ENCODE peak calls at places on chromosomes 16 and 17, in ten cellular contexts. K is PC-9, A is colonic mucosa, W is GM12864, I is nephron progenitor cell, U is cardiac fibroblast, O is adrenal gland, Q is GM12865, T is tibial nerve, Z is body of pancreas. R is an unnamed sample.

GRCh38 chr17:4476512-4477070 is 22.1 kb upstream of the SPNS2 start:
- DNase-seq in K (peak; percentile 92), A (peak; percentile 74), W (no peak), I (no peak), U (no peak), O (no peak), Q (no peak), T (no peak), Z (peak; percentile 81), R (no peak)

GRCh38 chr17:1137465-1137894 is 42.3 kb downstream of the ABR start:
- DNase-seq in K (no peak), A (peak; percentile 80), W (peak; percentile 57), I (no peak), U (no peak), O (no peak), Q (no peak), T (no peak), Z (no peak), R (no peak)

GRCh38 chr17:7346761-7347614 is 5.0 kb upstream of the KCTD11 start:
- DNase-seq in K (no peak), A (no peak), W (no peak), I (no peak), U (no peak), O (no peak), Q (no peak), T (no peak), Z (peak; percentile 13), R (no peak)

GRCh38 chr16:58815188-58815888 is 81.2 kb upstream of the GOT2 start:
- DNase-seq in K (no peak), A (no peak), W (no peak), I (no peak), U (no peak), O (no peak), Q (no peak), T (no peak), Z (no peak), R (no peak)

GRCh38 chr16:64475627-64476351 is 646.1 kb downstream of the CDH11 start:
- DNase-seq in K (no peak), A (no peak), W (no peak), I (no peak), U (peak; percentile 59), O (no peak), Q (no peak), T (no peak), Z (no peak), R (no peak)

GRCh38 chr16:29809850-29810698 is 1.9 kb upstream of the PRRT2 start:
- DNase-seq in K (no peak), A (no peak), W (no peak), I (peak; percentile 50), U (no peak), O (peak; percentile 49), Q (no peak), T (no peak), Z (no peak), R (peak; percentile 85)

GRCh38 chr17:71117461-71117860 is 948.1 kb downstream of the KCNJ2 start:
- DNase-seq in K (no peak), A (no peak), W (no peak), I (no peak), U (no peak), O (no peak), Q (no peak), T (no peak), Z (no peak), R (no peak)

GRCh38 chr16:679808-680624 is at the start of gene STUB1:
- DNase-seq in K (peak; percentile 60), A (peak; percentile 90), W (peak; percentile 34), I (peak; percentile 98), U (peak; percentile 90), O (peak; percentile 91), Q (peak; percentile 91), T (peak; percentile 74), Z (peak; percentile 86), R (peak; percentile 81)

GRCh38 chr16:14497245-14498082 is 132.6 kb downstream of the PARN start:
- DNase-seq in K (no peak), A (no peak), W (no peak), I (no peak), U (no peak), O (no peak), Q (peak; percentile 38), T (no peak), Z (peak; percentile 40), R (no peak)

GRCh38 chr17:36117505-36118382 is 14.1 kb downstream of the CCL4 start:
- DNase-seq in K (no peak), A (no peak), W (peak; percentile 43), I (no peak), U (no peak), O (no peak), Q (peak; percentile 52), T (no peak), Z (no peak), R (peak; percentile 8)

GRCh38 chr17:76578376-76578775 is 7.3 kb downstream of the ST6GALNAC2 start:
- DNase-seq in K (no peak), A (peak; percentile 34), W (no peak), I (no peak), U (no peak), O (no peak), Q (no peak), T (no peak), Z (no peak), R (no peak)

DNA sequence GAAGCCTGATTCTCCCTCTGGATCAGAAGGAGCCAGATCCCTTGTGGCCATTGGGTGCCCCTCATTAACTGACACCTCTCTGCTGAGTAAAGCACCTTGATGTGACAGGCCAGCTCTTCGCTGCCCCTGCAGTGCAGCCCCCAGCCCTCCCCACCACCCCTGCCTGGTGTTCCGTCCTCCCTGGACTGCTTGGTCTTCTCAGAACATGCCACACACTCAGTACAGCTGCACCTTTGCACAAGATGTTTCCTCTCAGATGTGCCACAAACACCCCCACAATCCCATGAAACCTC is 20.2 kb downstream of the GOSR2 start:
- DNase-seq in K (no peak), A (no peak), W (no peak), I (no peak), U (no peak), O (no peak), Q (no peak), T (no peak), Z (no peak), R (no peak)
- TF ChIP-seq CTCF in K (no peak), A (no peak), W (no peak), I (no peak), U (no peak), O (no peak), Q (no peak), T (no peak), Z (no peak), R (no peak)

DNA sequence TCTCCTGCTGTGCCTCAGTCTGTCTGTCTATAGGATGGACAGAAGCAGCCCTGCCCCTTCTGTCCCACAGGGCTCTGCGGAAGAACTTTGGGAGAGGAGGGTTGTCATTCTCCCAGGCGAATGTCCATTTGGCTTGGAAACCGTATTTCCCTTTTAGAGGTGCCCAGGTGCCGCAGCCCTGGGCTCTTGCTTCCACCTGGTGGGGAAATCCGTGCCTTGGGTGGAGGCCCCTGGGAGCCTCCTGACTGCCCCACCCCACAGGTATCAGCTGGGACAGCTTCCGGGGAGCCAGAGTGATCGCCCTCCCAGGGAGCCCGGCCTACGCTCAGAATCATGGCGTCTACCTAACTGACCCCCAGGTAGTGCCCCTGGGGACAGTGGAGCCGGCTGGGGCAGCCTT is 12.7 kb downstream of the FCSK start:
- DNase-seq in K (no peak), A (no peak), W (no peak), I (no peak), U (no peak), O (no peak), Q (no peak), T (no peak), Z (no peak), R (no peak)
- TF ChIP-seq CTCF in K (no peak), A (no peak), W (no peak), I (no peak), U (no peak), O (no peak), Q (no peak), T (no peak), Z (no peak), R (no peak)

GRCh38 chr17:50806141-50806643 is 29.2 kb upstream of the WFIKKN2 start:
- DNase-seq in K (no peak), A (peak; percentile 31), W (no peak), I (no peak), U (peak; percentile 73), O (no peak), Q (no peak), T (no peak), Z (peak; percentile 73), R (no peak)
- TF ChIP-seq CTCF in K (no peak), A (no peak), W (peak; percentile 16), I (no peak), U (peak; percentile 42), O (no peak), Q (no peak), T (no peak), Z (no peak), R (peak; percentile 34)

GRCh38 chr16:72991645-72992044 is 56.3 kb downstream of the ZFHX3 start:
- DNase-seq in K (no peak), A (no peak), W (no peak), I (no peak), U (no peak), O (no peak), Q (no peak), T (no peak), Z (no peak), R (no peak)

GRCh38 chr16:72997141-72997542 is 50.8 kb downstream of the ZFHX3 start:
- DNase-seq in K (peak; percentile 99), A (peak; percentile 33), W (no peak), I (no peak), U (peak; percentile 73), O (no peak), Q (no peak), T (no peak), Z (peak; percentile 51), R (peak; percentile 96)

GRCh38 chr16:72996291-72997062 is 51.5 kb downstream of the ZFHX3 start:
- DNase-seq in K (peak; percentile 97), A (peak; percentile 49), W (no peak), I (no peak), U (no peak), O (no peak), Q (no peak), T (no peak), Z (peak; percentile 65), R (peak; percentile 45)

GRCh38 chr16:72992142-72992601 is 55.8 kb downstream of the ZFHX3 start:
- DNase-seq in K (no peak), A (no peak), W (no peak), I (peak; percentile 54), U (no peak), O (no peak), Q (no peak), T (no peak), Z (no peak), R (peak; percentile 67)

DNA sequence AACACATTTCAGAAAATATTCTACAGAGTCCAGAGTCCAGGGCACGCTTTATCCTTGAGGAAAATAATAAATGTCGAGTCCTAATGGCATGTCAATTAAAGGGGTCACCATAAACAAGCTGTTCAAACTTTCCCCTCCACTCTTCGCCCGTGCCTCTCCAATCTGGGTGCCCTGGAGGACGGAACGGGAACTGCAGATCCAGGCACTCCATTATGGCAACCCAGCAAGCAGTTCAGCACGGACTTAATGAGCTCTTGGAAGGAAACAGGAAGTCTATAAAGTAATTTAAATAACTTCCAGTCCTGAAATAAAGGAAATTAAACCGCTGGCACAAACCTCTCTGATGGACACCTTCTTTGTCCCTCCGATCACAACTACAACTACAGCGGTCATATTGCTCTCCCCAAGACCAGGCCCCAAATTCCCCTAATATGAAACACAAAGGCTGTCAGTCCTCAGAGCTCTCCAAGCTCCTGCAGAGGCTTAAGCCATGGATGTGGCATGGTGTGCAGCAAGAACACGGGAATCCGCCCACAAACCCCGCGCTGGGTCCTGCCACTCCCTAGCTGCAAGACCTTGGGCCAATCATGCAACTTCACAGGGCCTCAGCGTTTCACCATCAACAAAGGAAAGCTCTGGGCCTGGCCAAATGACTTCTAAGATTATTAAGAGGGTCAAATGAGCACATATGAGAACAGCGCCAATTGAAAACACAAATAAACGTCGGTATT is 52.6 kb downstream of the ZFHX3 start:
- DNase-seq in K (no peak), A (peak; percentile 43), W (no peak), I (peak; percentile 57), U (no peak), O (no peak), Q (peak; percentile 19), T (no peak), Z (no peak), R (peak; percentile 63)
- TF ChIP-seq CTCF in K (peak; percentile 68), A (no peak), W (peak; percentile 66), I (peak; percentile 59), U (peak; percentile 60), O (peak; percentile 37), Q (peak; percentile 48), T (peak; percentile 33), Z (peak; percentile 20), R (peak; percentile 61)

R was measured in NB4.